ENCODE peak calls at places on chromosomes 3 and 15, in nine cellular contexts. One of them, this sample, is unnamed.
A peak's percentile ranks its signal among the peaks of the same experiment; 100 is the strongest.

GRCh38 chr3:150770662-150771061 is 7.7 kb upstream of the SIAH2 start:
- DNase-seq in activated CD8-positive, alpha-beta memory T cell treated with anti-CD3 and anti-CD28 coated beads, Interleukin-2, amount 50 U/mL, for 48 hours: no peak
- DNase-seq in GM10248: no peak
- DNase-seq in activated naive CD4-positive, alpha-beta T cell treated with Interleukin-2 at 50 U/mL for 16 hours: no peak
- DNase-seq in CD4-positive, CD25-positive, alpha-beta regulatory T cell: no peak
- DNase-seq in SK-MEL-5: no peak
- DNase-seq in psoas muscle: no peak
- DNase-seq in activated T-cell treated with anti-CD3 and anti-CD28 coated beads for 24 hours: no peak
- DNase-seq in SK-N-SH: no peak
- DNase-seq in this sample: no peak

GRCh38 chr3:100697723-100698285 is 11.5 kb upstream of the TFG start:
- DNase-seq in CD4-positive, CD25-positive, alpha-beta regulatory T cell: no peak
- DNase-seq in activated T-cell treated with anti-CD3 and anti-CD28 coated beads for 24 hours: no peak
- DNase-seq in SK-N-SH: no peak
- DNase-seq in SK-MEL-5: no peak
- DNase-seq in activated CD8-positive, alpha-beta memory T cell treated with anti-CD3 and anti-CD28 coated beads, Interleukin-2, amount 50 U/mL, for 48 hours: no peak
- DNase-seq in psoas muscle: no peak
- DNase-seq in GM10248: no peak
- DNase-seq in activated naive CD4-positive, alpha-beta T cell treated with Interleukin-2 at 50 U/mL for 16 hours: no peak
- DNase-seq in this sample: no peak

GRCh38 chr3:184338538-184338945 is 1.1 kb downstream of the FAM131A start:
- DNase-seq in activated naive CD4-positive, alpha-beta T cell treated with Interleukin-2 at 50 U/mL for 16 hours: no peak
- DNase-seq in GM10248: no peak
- DNase-seq in SK-N-SH: peak; percentile 97
- DNase-seq in psoas muscle: peak; percentile 88
- DNase-seq in activated T-cell treated with anti-CD3 and anti-CD28 coated beads for 24 hours: no peak
- DNase-seq in activated CD8-positive, alpha-beta memory T cell treated with anti-CD3 and anti-CD28 coated beads, Interleukin-2, amount 50 U/mL, for 48 hours: no peak
- DNase-seq in SK-MEL-5: no peak
- DNase-seq in CD4-positive, CD25-positive, alpha-beta regulatory T cell: no peak
- DNase-seq in this sample: peak; percentile 87

GRCh38 chr3:107545680-107546120 is 22.9 kb downstream of the BBX start:
- DNase-seq in psoas muscle: no peak
- DNase-seq in SK-MEL-5: peak; percentile 9
- DNase-seq in activated T-cell treated with anti-CD3 and anti-CD28 coated beads for 24 hours: no peak
- DNase-seq in SK-N-SH: no peak
- DNase-seq in activated naive CD4-positive, alpha-beta T cell treated with Interleukin-2 at 50 U/mL for 16 hours: no peak
- DNase-seq in CD4-positive, CD25-positive, alpha-beta regulatory T cell: no peak
- DNase-seq in GM10248: no peak
- DNase-seq in activated CD8-positive, alpha-beta memory T cell treated with anti-CD3 and anti-CD28 coated beads, Interleukin-2, amount 50 U/mL, for 48 hours: no peak
- DNase-seq in this sample: no peak

GRCh38 chr15:73593278-73594074 is 39.7 kb downstream of the NPTN start:
- DNase-seq in GM10248: no peak
- DNase-seq in psoas muscle: no peak
- DNase-seq in SK-N-SH: peak; percentile 68
- DNase-seq in activated naive CD4-positive, alpha-beta T cell treated with Interleukin-2 at 50 U/mL for 16 hours: no peak
- DNase-seq in SK-MEL-5: no peak
- DNase-seq in activated T-cell treated with anti-CD3 and anti-CD28 coated beads for 24 hours: no peak
- DNase-seq in CD4-positive, CD25-positive, alpha-beta regulatory T cell: no peak
- DNase-seq in activated CD8-positive, alpha-beta memory T cell treated with anti-CD3 and anti-CD28 coated beads, Interleukin-2, amount 50 U/mL, for 48 hours: no peak
- DNase-seq in this sample: no peak

GRCh38 chr3:135927170-135927569 is 38.4 kb upstream of the PPP2R3A start:
- DNase-seq in SK-N-SH: peak; percentile 36
- DNase-seq in SK-MEL-5: peak; percentile 48
- DNase-seq in activated CD8-positive, alpha-beta memory T cell treated with anti-CD3 and anti-CD28 coated beads, Interleukin-2, amount 50 U/mL, for 48 hours: no peak
- DNase-seq in activated T-cell treated with anti-CD3 and anti-CD28 coated beads for 24 hours: no peak
- DNase-seq in psoas muscle: no peak
- DNase-seq in GM10248: no peak
- DNase-seq in CD4-positive, CD25-positive, alpha-beta regulatory T cell: no peak
- DNase-seq in activated naive CD4-positive, alpha-beta T cell treated with Interleukin-2 at 50 U/mL for 16 hours: no peak
- DNase-seq in this sample: no peak

GRCh38 chr15:33100314-33100713 is 94.2 kb downstream of the FMN1 start:
- DNase-seq in GM10248: no peak
- DNase-seq in SK-N-SH: no peak
- DNase-seq in activated T-cell treated with anti-CD3 and anti-CD28 coated beads for 24 hours: no peak
- DNase-seq in SK-MEL-5: no peak
- DNase-seq in activated naive CD4-positive, alpha-beta T cell treated with Interleukin-2 at 50 U/mL for 16 hours: no peak
- DNase-seq in CD4-positive, CD25-positive, alpha-beta regulatory T cell: no peak
- DNase-seq in activated CD8-positive, alpha-beta memory T cell treated with anti-CD3 and anti-CD28 coated beads, Interleukin-2, amount 50 U/mL, for 48 hours: no peak
- DNase-seq in psoas muscle: no peak
- DNase-seq in this sample: no peak

GRCh38 chr3:69422751-69423150 is 36.9 kb upstream of the FRMD4B start:
- DNase-seq in GM10248: no peak
- DNase-seq in activated naive CD4-positive, alpha-beta T cell treated with Interleukin-2 at 50 U/mL for 16 hours: no peak
- DNase-seq in CD4-positive, CD25-positive, alpha-beta regulatory T cell: no peak
- DNase-seq in psoas muscle: no peak
- DNase-seq in activated T-cell treated with anti-CD3 and anti-CD28 coated beads for 24 hours: no peak
- DNase-seq in SK-N-SH: no peak
- DNase-seq in SK-MEL-5: no peak
- DNase-seq in activated CD8-positive, alpha-beta memory T cell treated with anti-CD3 and anti-CD28 coated beads, Interleukin-2, amount 50 U/mL, for 48 hours: no peak
- DNase-seq in this sample: no peak

GRCh38 chr15:97904196-97904572 is 56.3 kb upstream of the ARRDC4 start:
- DNase-seq in SK-N-SH: peak; percentile 79
- DNase-seq in activated naive CD4-positive, alpha-beta T cell treated with Interleukin-2 at 50 U/mL for 16 hours: no peak
- DNase-seq in SK-MEL-5: peak; percentile 73
- DNase-seq in CD4-positive, CD25-positive, alpha-beta regulatory T cell: peak; percentile 12
- DNase-seq in psoas muscle: peak; percentile 83
- DNase-seq in activated CD8-positive, alpha-beta memory T cell treated with anti-CD3 and anti-CD28 coated beads, Interleukin-2, amount 50 U/mL, for 48 hours: peak; percentile 60
- DNase-seq in GM10248: peak; percentile 18
- DNase-seq in activated T-cell treated with anti-CD3 and anti-CD28 coated beads for 24 hours: no peak
- DNase-seq in this sample: peak; percentile 70

GRCh38 chr3:68057637-68058320 is 403.4 kb upstream of the SUCLG2 start:
- DNase-seq in psoas muscle: no peak
- DNase-seq in SK-N-SH: no peak
- DNase-seq in activated naive CD4-positive, alpha-beta T cell treated with Interleukin-2 at 50 U/mL for 16 hours: peak; percentile 59
- DNase-seq in CD4-positive, CD25-positive, alpha-beta regulatory T cell: peak; percentile 88
- DNase-seq in GM10248: no peak
- DNase-seq in activated T-cell treated with anti-CD3 and anti-CD28 coated beads for 24 hours: peak; percentile 47
- DNase-seq in SK-MEL-5: no peak
- DNase-seq in activated CD8-positive, alpha-beta memory T cell treated with anti-CD3 and anti-CD28 coated beads, Interleukin-2, amount 50 U/mL, for 48 hours: no peak
- DNase-seq in this sample: no peak

GRCh38 chr15:59904450-59904979 is 99.6 kb upstream of the FOXB1 start:
- DNase-seq in CD4-positive, CD25-positive, alpha-beta regulatory T cell: no peak
- DNase-seq in activated T-cell treated with anti-CD3 and anti-CD28 coated beads for 24 hours: no peak
- DNase-seq in GM10248: no peak
- DNase-seq in activated naive CD4-positive, alpha-beta T cell treated with Interleukin-2 at 50 U/mL for 16 hours: no peak
- DNase-seq in activated CD8-positive, alpha-beta memory T cell treated with anti-CD3 and anti-CD28 coated beads, Interleukin-2, amount 50 U/mL, for 48 hours: no peak
- DNase-seq in SK-N-SH: no peak
- DNase-seq in psoas muscle: no peak
- DNase-seq in SK-MEL-5: no peak
- DNase-seq in this sample: no peak